ENCODE peak calls at places on chromosomes 11 and 22, in seven cellular contexts. One of them, this sample, is unnamed.

GRCh38 chr11:64355078-64355940 is 3.7 kb upstream of the RPS6KA4 start:
- DNase-seq in activated naive CD4-positive, alpha-beta T cell treated with anti-CD3 and anti-CD28 coated beads for 36 hours: peak
- DNase-seq in ureter: peak
- DNase-seq in head of caudate nucleus: peak
- DNase-seq in amygdala: peak
- DNase-seq in activated T-helper 1 cell treated with anti-CD3 and anti-CD28 coated beads, Interleukin-12 subunit alpha, Interleukin-12 subunit beta, Interleukin-2, Interleukin-4 antibody, amounts not matched to agents 30 ng/mL and 10 ng/mL and 1 ng/mL, durations not matched to agents 14 hours and 24 hours and 36 hours: no peak
- DNase-seq in bronchial epithelial cell: peak
- DNase-seq in this sample: peak

GRCh38 chr11:69135420-69136363 is 20.0 kb upstream of the SMIM38 start:
- DNase-seq in activated naive CD4-positive, alpha-beta T cell treated with anti-CD3 and anti-CD28 coated beads for 36 hours: peak
- DNase-seq in ureter: no peak
- DNase-seq in head of caudate nucleus: no peak
- DNase-seq in amygdala: no peak
- DNase-seq in activated T-helper 1 cell treated with anti-CD3 and anti-CD28 coated beads, Interleukin-12 subunit alpha, Interleukin-12 subunit beta, Interleukin-2, Interleukin-4 antibody, amounts not matched to agents 30 ng/mL and 10 ng/mL and 1 ng/mL, durations not matched to agents 14 hours and 24 hours and 36 hours: no peak
- DNase-seq in bronchial epithelial cell: no peak
- DNase-seq in this sample: no peak

GRCh38 chr11:68959465-68960298 is 21.1 kb downstream of the MRGPRD start:
- DNase-seq in activated naive CD4-positive, alpha-beta T cell treated with anti-CD3 and anti-CD28 coated beads for 36 hours: no peak
- DNase-seq in ureter: no peak
- DNase-seq in head of caudate nucleus: no peak
- DNase-seq in amygdala: no peak
- DNase-seq in activated T-helper 1 cell treated with anti-CD3 and anti-CD28 coated beads, Interleukin-12 subunit alpha, Interleukin-12 subunit beta, Interleukin-2, Interleukin-4 antibody, amounts not matched to agents 30 ng/mL and 10 ng/mL and 1 ng/mL, durations not matched to agents 14 hours and 24 hours and 36 hours: no peak
- DNase-seq in bronchial epithelial cell: no peak
- DNase-seq in this sample: no peak

GRCh38 chr11:17560281-17561110 is 13.4 kb downstream of the OTOG start:
- DNase-seq in activated naive CD4-positive, alpha-beta T cell treated with anti-CD3 and anti-CD28 coated beads for 36 hours: no peak
- DNase-seq in ureter: peak
- DNase-seq in head of caudate nucleus: no peak
- DNase-seq in amygdala: no peak
- DNase-seq in activated T-helper 1 cell treated with anti-CD3 and anti-CD28 coated beads, Interleukin-12 subunit alpha, Interleukin-12 subunit beta, Interleukin-2, Interleukin-4 antibody, amounts not matched to agents 30 ng/mL and 10 ng/mL and 1 ng/mL, durations not matched to agents 14 hours and 24 hours and 36 hours: no peak
- DNase-seq in bronchial epithelial cell: no peak
- DNase-seq in this sample: no peak

GRCh38 chr11:69995697-69996096 is 82.4 kb upstream of the ANO1 start:
- DNase-seq in activated naive CD4-positive, alpha-beta T cell treated with anti-CD3 and anti-CD28 coated beads for 36 hours: no peak
- DNase-seq in ureter: no peak
- DNase-seq in head of caudate nucleus: no peak
- DNase-seq in amygdala: no peak
- DNase-seq in activated T-helper 1 cell treated with anti-CD3 and anti-CD28 coated beads, Interleukin-12 subunit alpha, Interleukin-12 subunit beta, Interleukin-2, Interleukin-4 antibody, amounts not matched to agents 30 ng/mL and 10 ng/mL and 1 ng/mL, durations not matched to agents 14 hours and 24 hours and 36 hours: no peak
- DNase-seq in bronchial epithelial cell: no peak
- DNase-seq in this sample: no peak

GRCh38 chr11:75593337-75593915 is 31.4 kb downstream of the SERPINH1 start:
- DNase-seq in activated naive CD4-positive, alpha-beta T cell treated with anti-CD3 and anti-CD28 coated beads for 36 hours: no peak
- DNase-seq in ureter: no peak
- DNase-seq in head of caudate nucleus: no peak
- DNase-seq in amygdala: no peak
- DNase-seq in activated T-helper 1 cell treated with anti-CD3 and anti-CD28 coated beads, Interleukin-12 subunit alpha, Interleukin-12 subunit beta, Interleukin-2, Interleukin-4 antibody, amounts not matched to agents 30 ng/mL and 10 ng/mL and 1 ng/mL, durations not matched to agents 14 hours and 24 hours and 36 hours: no peak
- DNase-seq in bronchial epithelial cell: no peak
- DNase-seq in this sample: no peak

GRCh38 chr22:36065775-36066544 is 37.3 kb upstream of the RBFOX2 start:
- DNase-seq in activated naive CD4-positive, alpha-beta T cell treated with anti-CD3 and anti-CD28 coated beads for 36 hours: peak
- DNase-seq in ureter: peak
- DNase-seq in head of caudate nucleus: peak
- DNase-seq in amygdala: peak
- DNase-seq in activated T-helper 1 cell treated with anti-CD3 and anti-CD28 coated beads, Interleukin-12 subunit alpha, Interleukin-12 subunit beta, Interleukin-2, Interleukin-4 antibody, amounts not matched to agents 30 ng/mL and 10 ng/mL and 1 ng/mL, durations not matched to agents 14 hours and 24 hours and 36 hours: peak
- DNase-seq in bronchial epithelial cell: peak
- DNase-seq in this sample: peak

GRCh38 chr11:19444231-19444630 is 203.5 kb upstream of the E2F8 start:
- DNase-seq in activated naive CD4-positive, alpha-beta T cell treated with anti-CD3 and anti-CD28 coated beads for 36 hours: no peak
- DNase-seq in ureter: no peak
- DNase-seq in head of caudate nucleus: no peak
- DNase-seq in amygdala: no peak
- DNase-seq in activated T-helper 1 cell treated with anti-CD3 and anti-CD28 coated beads, Interleukin-12 subunit alpha, Interleukin-12 subunit beta, Interleukin-2, Interleukin-4 antibody, amounts not matched to agents 30 ng/mL and 10 ng/mL and 1 ng/mL, durations not matched to agents 14 hours and 24 hours and 36 hours: no peak
- DNase-seq in bronchial epithelial cell: no peak
- DNase-seq in this sample: peak

GRCh38 chr11:126267650-126268049 is 1.0 kb downstream of the SRPRA start:
- DNase-seq in activated naive CD4-positive, alpha-beta T cell treated with anti-CD3 and anti-CD28 coated beads for 36 hours: no peak
- DNase-seq in ureter: no peak
- DNase-seq in head of caudate nucleus: no peak
- DNase-seq in amygdala: no peak
- DNase-seq in activated T-helper 1 cell treated with anti-CD3 and anti-CD28 coated beads, Interleukin-12 subunit alpha, Interleukin-12 subunit beta, Interleukin-2, Interleukin-4 antibody, amounts not matched to agents 30 ng/mL and 10 ng/mL and 1 ng/mL, durations not matched to agents 14 hours and 24 hours and 36 hours: no peak
- DNase-seq in bronchial epithelial cell: no peak
- DNase-seq in this sample: no peak

GRCh38 chr11:122979815-122980656 is 1.6 kb downstream of the BSX start:
- DNase-seq in activated naive CD4-positive, alpha-beta T cell treated with anti-CD3 and anti-CD28 coated beads for 36 hours: no peak
- DNase-seq in ureter: no peak
- DNase-seq in head of caudate nucleus: no peak
- DNase-seq in amygdala: no peak
- DNase-seq in activated T-helper 1 cell treated with anti-CD3 and anti-CD28 coated beads, Interleukin-12 subunit alpha, Interleukin-12 subunit beta, Interleukin-2, Interleukin-4 antibody, amounts not matched to agents 30 ng/mL and 10 ng/mL and 1 ng/mL, durations not matched to agents 14 hours and 24 hours and 36 hours: no peak
- DNase-seq in bronchial epithelial cell: no peak
- DNase-seq in this sample: no peak

GRCh38 chr11:65212226-65212801 is 30.6 kb downstream of the CAPN1 start:
- DNase-seq in activated naive CD4-positive, alpha-beta T cell treated with anti-CD3 and anti-CD28 coated beads for 36 hours: no peak
- DNase-seq in ureter: no peak
- DNase-seq in head of caudate nucleus: no peak
- DNase-seq in amygdala: no peak
- DNase-seq in activated T-helper 1 cell treated with anti-CD3 and anti-CD28 coated beads, Interleukin-12 subunit alpha, Interleukin-12 subunit beta, Interleukin-2, Interleukin-4 antibody, amounts not matched to agents 30 ng/mL and 10 ng/mL and 1 ng/mL, durations not matched to agents 14 hours and 24 hours and 36 hours: no peak
- DNase-seq in bronchial epithelial cell: no peak
- DNase-seq in this sample: no peak

GRCh38 chr22:35476341-35476740 is 64.3 kb upstream of the RASD2 start:
- DNase-seq in activated naive CD4-positive, alpha-beta T cell treated with anti-CD3 and anti-CD28 coated beads for 36 hours: no peak
- DNase-seq in ureter: no peak
- DNase-seq in head of caudate nucleus: no peak
- DNase-seq in amygdala: no peak
- DNase-seq in activated T-helper 1 cell treated with anti-CD3 and anti-CD28 coated beads, Interleukin-12 subunit alpha, Interleukin-12 subunit beta, Interleukin-2, Interleukin-4 antibody, amounts not matched to agents 30 ng/mL and 10 ng/mL and 1 ng/mL, durations not matched to agents 14 hours and 24 hours and 36 hours: no peak
- DNase-seq in bronchial epithelial cell: peak
- DNase-seq in this sample: no peak

GRCh38 chr22:37187891-37188761 is at the start of gene C1QTNF6:
- DNase-seq in activated naive CD4-positive, alpha-beta T cell treated with anti-CD3 and anti-CD28 coated beads for 36 hours: no peak
- DNase-seq in ureter: no peak
- DNase-seq in head of caudate nucleus: no peak
- DNase-seq in amygdala: no peak
- DNase-seq in activated T-helper 1 cell treated with anti-CD3 and anti-CD28 coated beads, Interleukin-12 subunit alpha, Interleukin-12 subunit beta, Interleukin-2, Interleukin-4 antibody, amounts not matched to agents 30 ng/mL and 10 ng/mL and 1 ng/mL, durations not matched to agents 14 hours and 24 hours and 36 hours: no peak
- DNase-seq in bronchial epithelial cell: peak
- DNase-seq in this sample: peak

GRCh38 chr11:2882681-2883110 is 2.9 kb downstream of the CDKN1C start:
- DNase-seq in activated naive CD4-positive, alpha-beta T cell treated with anti-CD3 and anti-CD28 coated beads for 36 hours: no peak
- DNase-seq in ureter: no peak
- DNase-seq in head of caudate nucleus: no peak
- DNase-seq in amygdala: no peak
- DNase-seq in activated T-helper 1 cell treated with anti-CD3 and anti-CD28 coated beads, Interleukin-12 subunit alpha, Interleukin-12 subunit beta, Interleukin-2, Interleukin-4 antibody, amounts not matched to agents 30 ng/mL and 10 ng/mL and 1 ng/mL, durations not matched to agents 14 hours and 24 hours and 36 hours: no peak
- DNase-seq in bronchial epithelial cell: no peak
- DNase-seq in this sample: no peak

GRCh38 chr11:75170463-75171201 is 19.7 kb downstream of the SLCO2B1 start:
- DNase-seq in activated naive CD4-positive, alpha-beta T cell treated with anti-CD3 and anti-CD28 coated beads for 36 hours: no peak
- DNase-seq in ureter: no peak
- DNase-seq in head of caudate nucleus: no peak
- DNase-seq in amygdala: no peak
- DNase-seq in activated T-helper 1 cell treated with anti-CD3 and anti-CD28 coated beads, Interleukin-12 subunit alpha, Interleukin-12 subunit beta, Interleukin-2, Interleukin-4 antibody, amounts not matched to agents 30 ng/mL and 10 ng/mL and 1 ng/mL, durations not matched to agents 14 hours and 24 hours and 36 hours: no peak
- DNase-seq in bronchial epithelial cell: no peak
- DNase-seq in this sample: no peak

GRCh38 chr22:36351921-36352774 is 35.6 kb downstream of the MYH9 start:
- DNase-seq in activated naive CD4-positive, alpha-beta T cell treated with anti-CD3 and anti-CD28 coated beads for 36 hours: no peak
- DNase-seq in ureter: no peak
- DNase-seq in head of caudate nucleus: no peak
- DNase-seq in amygdala: no peak
- DNase-seq in activated T-helper 1 cell treated with anti-CD3 and anti-CD28 coated beads, Interleukin-12 subunit alpha, Interleukin-12 subunit beta, Interleukin-2, Interleukin-4 antibody, amounts not matched to agents 30 ng/mL and 10 ng/mL and 1 ng/mL, durations not matched to agents 14 hours and 24 hours and 36 hours: no peak
- DNase-seq in bronchial epithelial cell: peak
- DNase-seq in this sample: peak

GRCh38 chr22:29269230-29269604 is 1.1 kb downstream of the EWSR1 start:
- DNase-seq in activated naive CD4-positive, alpha-beta T cell treated with anti-CD3 and anti-CD28 coated beads for 36 hours: peak
- DNase-seq in ureter: no peak
- DNase-seq in head of caudate nucleus: no peak
- DNase-seq in amygdala: no peak
- DNase-seq in activated T-helper 1 cell treated with anti-CD3 and anti-CD28 coated beads, Interleukin-12 subunit alpha, Interleukin-12 subunit beta, Interleukin-2, Interleukin-4 antibody, amounts not matched to agents 30 ng/mL and 10 ng/mL and 1 ng/mL, durations not matched to agents 14 hours and 24 hours and 36 hours: no peak
- DNase-seq in bronchial epithelial cell: no peak
- DNase-seq in this sample: peak

GRCh38 chr11:74256370-74257133 is 54.9 kb downstream of the P4HA3 start:
- DNase-seq in activated naive CD4-positive, alpha-beta T cell treated with anti-CD3 and anti-CD28 coated beads for 36 hours: no peak
- DNase-seq in ureter: no peak
- DNase-seq in head of caudate nucleus: no peak
- DNase-seq in amygdala: no peak
- DNase-seq in activated T-helper 1 cell treated with anti-CD3 and anti-CD28 coated beads, Interleukin-12 subunit alpha, Interleukin-12 subunit beta, Interleukin-2, Interleukin-4 antibody, amounts not matched to agents 30 ng/mL and 10 ng/mL and 1 ng/mL, durations not matched to agents 14 hours and 24 hours and 36 hours: no peak
- DNase-seq in bronchial epithelial cell: no peak
- DNase-seq in this sample: peak

GRCh38 chr11:110303414-110303826 is 7.0 kb upstream of the RDX start:
- DNase-seq in activated naive CD4-positive, alpha-beta T cell treated with anti-CD3 and anti-CD28 coated beads for 36 hours: no peak
- DNase-seq in ureter: no peak
- DNase-seq in head of caudate nucleus: no peak
- DNase-seq in amygdala: no peak
- DNase-seq in activated T-helper 1 cell treated with anti-CD3 and anti-CD28 coated beads, Interleukin-12 subunit alpha, Interleukin-12 subunit beta, Interleukin-2, Interleukin-4 antibody, amounts not matched to agents 30 ng/mL and 10 ng/mL and 1 ng/mL, durations not matched to agents 14 hours and 24 hours and 36 hours: no peak
- DNase-seq in bronchial epithelial cell: no peak
- DNase-seq in this sample: no peak

This sample was measured in cardiac fibroblast.